ENCODE peak calls at places on chromosomes 5 and 9, in eight cellular contexts. X is fibroblast of the conjunctiva; P is colonic mucosa; F is activated T-cell treated with anti-CD3 and anti-CD28 coated beads, Interleukin-2, amount 50 U/mL, for 48 hours; Q is astrocyte of the spinal cord; S is effector CD4-positive, alpha-beta T cell; I is cardiac muscle cell; A is mesenchymal stem cell. O is an unnamed sample.

GRCh38 chr5:154211611-154212390 is 21.3 kb downstream of the GALNT10 start:
- DNase-seq in X (no peak), S (no peak), Q (peak; percentile 73), F (no peak), I (peak; percentile 56), A (peak; percentile 95), P (no peak), O (no peak)

GRCh38 chr5:172114875-172115422 is 73.1 kb downstream of the STK10 start:
- DNase-seq in I (no peak), X (no peak), Q (no peak), S (peak; percentile 60), P (peak; percentile 49), A (no peak), F (peak; percentile 92), O (peak; percentile 73)

GRCh38 chr5:40486437-40487270 is 193.1 kb upstream of the PTGER4 start:
- DNase-seq in X (no peak), P (no peak), I (no peak), F (peak; percentile 64), A (no peak), S (peak; percentile 46), Q (peak; percentile 27), O (peak; percentile 58)

GRCh38 chr5:129963359-129963758 is 59.1 kb downstream of the CHSY3 start:
- DNase-seq in P (no peak), I (peak; percentile 82), S (no peak), A (peak; percentile 86), F (no peak), Q (peak; percentile 98), X (peak; percentile 83), O (no peak)

GRCh38 chr5:142922223-142922952 is 152.2 kb downstream of the ARHGAP26 start:
- DNase-seq in S (no peak), I (peak; percentile 66), F (no peak), A (peak; percentile 57), P (no peak), X (peak; percentile 43), Q (peak; percentile 65), O (no peak)

GRCh38 chr5:138752341-138752950 is 779 bp upstream of the CTNNA1 start:
- DNase-seq in P (peak; percentile 51), I (peak; percentile 25), X (peak; percentile 29), S (no peak), F (no peak), A (peak; percentile 43), Q (no peak), O (peak; percentile 54)

GRCh38 chr5:147822686-147823491 is 8.6 kb downstream of the SPINK1 start:
- DNase-seq in S (no peak), P (peak; percentile 50), I (peak; percentile 82), A (peak; percentile 66), X (peak; percentile 68), F (peak; percentile 21), Q (peak; percentile 75), O (peak; percentile 61)

GRCh38 chr5:168215646-168216045 is 75.8 kb upstream of the WWC1 start:
- DNase-seq in X (no peak), Q (no peak), A (no peak), I (no peak), P (no peak), F (no peak), S (no peak), O (no peak)

GRCh38 chr5:127959152-127959764 is 124.3 kb upstream of the SLC12A2 start:
- DNase-seq in P (peak; percentile 88), X (peak; percentile 55), Q (peak; percentile 94), I (peak; percentile 78), S (no peak), A (peak; percentile 77), F (no peak), O (peak; percentile 60)

GRCh38 chr9:70303268-70303667 is 44.5 kb downstream of the SMC5 start:
- DNase-seq in S (no peak), Q (no peak), I (peak; percentile 62), P (no peak), F (no peak), A (no peak), X (peak; percentile 29), O (no peak)

GRCh38 chr5:93583799-93584530 is 943 bp downstream of the NR2F1 start:
- DNase-seq in X (no peak), F (no peak), P (no peak), A (peak; percentile 56), I (peak; percentile 69), S (no peak), Q (no peak), O (peak; percentile 91)

GRCh38 chr5:118952992-118953651 is 35.2 kb downstream of the DTWD2 start:
- DNase-seq in F (no peak), Q (no peak), X (no peak), S (no peak), P (no peak), I (no peak), A (no peak), O (no peak)

GRCh38 chr5:66378407-66378806 is 217.8 kb upstream of the MAST4 start:
- DNase-seq in P (no peak), S (no peak), A (no peak), Q (no peak), I (no peak), X (no peak), F (no peak), O (no peak)

GRCh38 chr9:14316574-14317304 is 2.8 kb upstream of the NFIB start:
- DNase-seq in P (no peak), A (no peak), X (no peak), S (no peak), I (no peak), Q (no peak), F (no peak), O (no peak)

GRCh38 chr9:129285979-129286772 is 108.1 kb upstream of the IER5L start:
- DNase-seq in A (no peak), Q (no peak), I (no peak), X (no peak), P (no peak), F (no peak), S (no peak), O (no peak)

GRCh38 chr5:55749387-55749786 is 11.5 kb downstream of the DDX4 start:
- DNase-seq in S (no peak), I (no peak), F (no peak), A (no peak), P (no peak), Q (no peak), X (no peak), O (no peak)

GRCh38 chr5:170238456-170238855 is 5.7 kb downstream of the C5orf58 start:
- DNase-seq in P (no peak), A (no peak), Q (no peak), F (no peak), I (no peak), X (peak; percentile 9), S (no peak), O (no peak)

GRCh38 chr5:13516195-13516594 is 428.3 kb downstream of the DNAH5 start:
- DNase-seq in P (no peak), S (no peak), X (no peak), I (no peak), F (no peak), A (no peak), Q (no peak), O (no peak)

GRCh38 chr9:131178382-131178781 is 53.0 kb downstream of the NUP214 start:
- DNase-seq in X (peak; percentile 29), A (peak; percentile 83), Q (peak; percentile 63), I (peak; percentile 78), P (peak; percentile 65), F (peak; percentile 82), S (peak; percentile 62), O (peak; percentile 59)

GRCh38 chr5:16791036-16791705 is 144.9 kb downstream of the MYO10 start:
- DNase-seq in P (peak; percentile 57), Q (peak; percentile 77), F (no peak), X (no peak), A (peak; percentile 79), I (peak; percentile 76), S (no peak), O (no peak)